ENCODE peak calls at places on chromosome 18, in six cellular contexts. One of them, this sample, is unnamed.

GRCh38 chr18:63046375-63046774 is 273.2 kb downstream of the BCL2 start:
- DNase-seq in HepG2: no peak
- DNase-seq in PC-3: no peak
- DNase-seq in GM23248: no peak
- DNase-seq in neural progenitor cell: no peak
- DNase-seq in SK-N-SH: no peak
- DNase-seq in this sample: no peak

GRCh38 chr18:77066689-77067088 is 65.9 kb downstream of the MBP start:
- DNase-seq in HepG2: no peak
- DNase-seq in neural progenitor cell: no peak
- DNase-seq in SK-N-SH: no peak
- DNase-seq in PC-3: no peak
- DNase-seq in GM23248: no peak
- DNase-seq in this sample: no peak

GRCh38 chr18:46700026-46700425 is 43.0 kb upstream of the LOXHD1 start:
- DNase-seq in neural progenitor cell: no peak
- DNase-seq in HepG2: no peak
- DNase-seq in PC-3: no peak
- DNase-seq in GM23248: no peak
- DNase-seq in SK-N-SH: no peak
- DNase-seq in this sample: no peak

GRCh38 chr18:46447792-46448191 is 209.2 kb downstream of the LOXHD1 start:
- DNase-seq in neural progenitor cell: no peak
- DNase-seq in PC-3: no peak
- DNase-seq in SK-N-SH: no peak
- DNase-seq in GM23248: no peak
- DNase-seq in HepG2: no peak
- DNase-seq in this sample: no peak

GRCh38 chr18:33616556-33616955 is 38.5 kb downstream of the ASXL3 start:
- DNase-seq in HepG2: no peak
- DNase-seq in PC-3: no peak
- DNase-seq in SK-N-SH: no peak
- DNase-seq in GM23248: no peak
- DNase-seq in neural progenitor cell: no peak
- DNase-seq in this sample: no peak

GRCh38 chr18:379665-380356 is 112.0 kb upstream of the THOC1 start:
- DNase-seq in neural progenitor cell: no peak
- DNase-seq in PC-3: no peak
- DNase-seq in GM23248: no peak
- DNase-seq in SK-N-SH: no peak
- DNase-seq in HepG2: no peak
- DNase-seq in this sample: no peak

GRCh38 chr18:23716966-23717365 is 27.7 kb downstream of the LAMA3 start:
- DNase-seq in SK-N-SH: no peak
- DNase-seq in GM23248: peak
- DNase-seq in neural progenitor cell: no peak
- DNase-seq in HepG2: no peak
- DNase-seq in PC-3: no peak
- DNase-seq in this sample: no peak

GRCh38 chr18:79353238-79353637 is 42.5 kb upstream of the NFATC1 start:
- DNase-seq in GM23248: no peak
- DNase-seq in SK-N-SH: peak
- DNase-seq in HepG2: peak
- DNase-seq in PC-3: peak
- DNase-seq in neural progenitor cell: peak
- DNase-seq in this sample: peak

GRCh38 chr18:51751901-51752300 is 554.4 kb upstream of the MEX3C start:
- DNase-seq in neural progenitor cell: no peak
- DNase-seq in HepG2: no peak
- DNase-seq in GM23248: peak
- DNase-seq in PC-3: no peak
- DNase-seq in SK-N-SH: no peak
- DNase-seq in this sample: no peak

GRCh38 chr18:26546875-26547301 is 1.5 kb downstream of the KCTD1 start:
- DNase-seq in PC-3: no peak
- DNase-seq in HepG2: no peak
- DNase-seq in SK-N-SH: peak
- DNase-seq in neural progenitor cell: peak
- DNase-seq in GM23248: no peak
- DNase-seq in this sample: peak

GRCh38 chr18:26546170-26546874 is 2.0 kb downstream of the KCTD1 start:
- DNase-seq in HepG2: no peak
- DNase-seq in GM23248: no peak
- DNase-seq in PC-3: peak
- DNase-seq in SK-N-SH: no peak
- DNase-seq in neural progenitor cell: peak
- DNase-seq in this sample: no peak

GRCh38 chr18:26544459-26544858 is 3.9 kb downstream of the KCTD1 start:
- DNase-seq in HepG2: no peak
- DNase-seq in neural progenitor cell: no peak
- DNase-seq in SK-N-SH: no peak
- DNase-seq in GM23248: no peak
- DNase-seq in PC-3: no peak
- DNase-seq in this sample: no peak

GRCh38 chr18:26545335-26545734 is 3.0 kb downstream of the KCTD1 start:
- DNase-seq in neural progenitor cell: no peak
- DNase-seq in SK-N-SH: no peak
- DNase-seq in GM23248: no peak
- DNase-seq in PC-3: peak
- DNase-seq in HepG2: peak
- DNase-seq in this sample: no peak

GRCh38 chr18:26545737-26546136 is 2.6 kb downstream of the KCTD1 start:
- DNase-seq in PC-3: no peak
- DNase-seq in GM23248: no peak
- DNase-seq in SK-N-SH: no peak
- DNase-seq in HepG2: no peak
- DNase-seq in neural progenitor cell: no peak
- DNase-seq in this sample: no peak
- H3K4me3 ChIP-seq in PC-3: peak
- H3K4me3 ChIP-seq in GM23248: peak
- H3K4me3 ChIP-seq in SK-N-SH: peak
- H3K4me3 ChIP-seq in HepG2: peak
- H3K4me3 ChIP-seq in neural progenitor cell: peak
- H3K4me3 ChIP-seq in this sample: peak

DNA sequence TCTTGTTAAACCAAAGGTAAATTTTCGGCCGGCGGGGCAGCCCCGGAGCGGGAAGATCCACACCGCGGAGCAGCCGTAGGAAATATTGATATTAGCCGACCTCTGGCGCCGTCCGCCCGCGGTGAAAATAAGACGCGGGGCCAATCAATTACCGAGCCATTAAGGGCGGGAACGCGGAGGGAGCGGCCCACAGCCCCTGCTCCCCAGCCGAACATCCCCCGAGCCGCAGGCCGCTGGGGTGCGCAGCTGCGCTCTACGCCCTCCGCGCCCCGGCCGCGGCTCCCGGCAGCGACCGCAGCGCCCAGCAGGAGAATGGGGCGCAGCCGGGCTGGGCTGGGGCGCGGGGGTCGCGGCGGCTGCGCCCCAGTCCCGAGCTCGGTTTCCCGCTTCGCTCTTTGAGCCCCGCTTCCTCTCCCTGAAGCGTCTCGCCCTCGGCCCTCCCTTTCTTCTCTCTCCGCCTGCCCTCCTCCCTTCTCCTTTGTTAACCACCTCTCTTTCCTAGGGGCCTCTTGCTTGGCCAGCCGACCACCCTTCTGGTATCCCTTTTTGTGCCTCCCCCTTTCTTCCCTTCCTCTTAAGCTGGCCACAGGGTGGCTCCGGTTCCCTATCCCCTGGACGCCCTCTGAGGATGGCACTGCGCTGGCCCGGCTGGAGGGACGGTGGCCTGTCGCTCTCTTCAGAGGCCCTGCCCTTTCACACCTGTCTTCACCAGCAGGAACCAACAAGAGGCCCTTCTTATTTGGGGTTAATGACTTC is 40.9 kb downstream of the CELF4 start:
- DNase-seq in PC-3: no peak
- DNase-seq in SK-N-SH: no peak
- DNase-seq in neural progenitor cell: peak
- DNase-seq in HepG2: no peak
- DNase-seq in GM23248: no peak
- DNase-seq in this sample: peak
- H3K9ac ChIP-seq in PC-3: no peak
- H3K9ac ChIP-seq in SK-N-SH: no peak
- H3K9ac ChIP-seq in neural progenitor cell: no peak
- H3K9ac ChIP-seq in HepG2: no peak
- H3K9ac ChIP-seq in GM23248: no peak
- H3K9ac ChIP-seq in this sample: no peak

GRCh38 chr18:11570073-11570588 is 39.3 kb upstream of the SLC35G4 start:
- DNase-seq in PC-3: no peak
- DNase-seq in SK-N-SH: no peak
- DNase-seq in neural progenitor cell: no peak
- DNase-seq in HepG2: no peak
- DNase-seq in GM23248: no peak
- DNase-seq in this sample: peak
- H3K4me3 ChIP-seq in PC-3: no peak
- H3K4me3 ChIP-seq in SK-N-SH: peak
- H3K4me3 ChIP-seq in neural progenitor cell: no peak
- H3K4me3 ChIP-seq in HepG2: no peak
- H3K4me3 ChIP-seq in GM23248: no peak
- H3K4me3 ChIP-seq in this sample: no peak

GRCh38 chr18:26827581-26827980 is 37.9 kb downstream of the AQP4 start:
- DNase-seq in SK-N-SH: no peak
- DNase-seq in PC-3: no peak
- DNase-seq in GM23248: no peak
- DNase-seq in HepG2: no peak
- DNase-seq in neural progenitor cell: no peak
- DNase-seq in this sample: no peak
- H3K9ac ChIP-seq in SK-N-SH: no peak
- H3K9ac ChIP-seq in PC-3: no peak
- H3K9ac ChIP-seq in GM23248: no peak
- H3K9ac ChIP-seq in HepG2: no peak
- H3K9ac ChIP-seq in neural progenitor cell: no peak
- H3K9ac ChIP-seq in this sample: no peak

GRCh38 chr18:75638597-75639467 is 211.3 kb upstream of the SMIM21 start:
- DNase-seq in neural progenitor cell: peak
- DNase-seq in PC-3: no peak
- DNase-seq in SK-N-SH: no peak
- DNase-seq in HepG2: no peak
- DNase-seq in GM23248: peak
- DNase-seq in this sample: peak
- H3K4me3 ChIP-seq in neural progenitor cell: no peak
- H3K4me3 ChIP-seq in PC-3: no peak
- H3K4me3 ChIP-seq in SK-N-SH: no peak
- H3K4me3 ChIP-seq in HepG2: no peak
- H3K4me3 ChIP-seq in GM23248: peak
- H3K4me3 ChIP-seq in this sample: no peak

GRCh38 chr18:34729740-34730338 is 19.7 kb downstream of the DTNA start:
- DNase-seq in PC-3: no peak
- DNase-seq in HepG2: no peak
- DNase-seq in SK-N-SH: no peak
- DNase-seq in neural progenitor cell: no peak
- DNase-seq in GM23248: no peak
- DNase-seq in this sample: no peak
- H3K9ac ChIP-seq in PC-3: no peak
- H3K9ac ChIP-seq in HepG2: no peak
- H3K9ac ChIP-seq in SK-N-SH: no peak
- H3K9ac ChIP-seq in neural progenitor cell: no peak
- H3K9ac ChIP-seq in GM23248: no peak
- H3K9ac ChIP-seq in this sample: no peak

GRCh38 chr18:21996261-21996892 is 173.0 kb upstream of the GATA6 start:
- DNase-seq in neural progenitor cell: no peak
- DNase-seq in GM23248: peak
- DNase-seq in PC-3: no peak
- DNase-seq in HepG2: peak
- DNase-seq in SK-N-SH: no peak
- DNase-seq in this sample: no peak

GRCh38 chr18:21997207-21998143 is 171.9 kb upstream of the GATA6 start:
- DNase-seq in HepG2: peak
- DNase-seq in GM23248: peak
- DNase-seq in SK-N-SH: peak
- DNase-seq in neural progenitor cell: peak
- DNase-seq in PC-3: peak
- DNase-seq in this sample: peak

GRCh38 chr18:22001912-22002487 is 167.4 kb upstream of the GATA6 start:
- DNase-seq in PC-3: no peak
- DNase-seq in HepG2: peak
- DNase-seq in neural progenitor cell: no peak
- DNase-seq in SK-N-SH: no peak
- DNase-seq in GM23248: no peak
- DNase-seq in this sample: no peak

GRCh38 chr18:21998531-21998930 is 170.9 kb upstream of the GATA6 start:
- DNase-seq in HepG2: no peak
- DNase-seq in GM23248: no peak
- DNase-seq in PC-3: no peak
- DNase-seq in SK-N-SH: no peak
- DNase-seq in neural progenitor cell: no peak
- DNase-seq in this sample: no peak
- H3K4me3 ChIP-seq in HepG2: no peak
- H3K4me3 ChIP-seq in GM23248: no peak
- H3K4me3 ChIP-seq in PC-3: no peak
- H3K4me3 ChIP-seq in SK-N-SH: no peak
- H3K4me3 ChIP-seq in neural progenitor cell: no peak
- H3K4me3 ChIP-seq in this sample: no peak